ENCODE peak calls at places on chromosome 17, in four cellular contexts. T is SK-N-SH, U is HepG2, W is K562. C is an unnamed sample.
A peak's percentile ranks its signal among the peaks of the same experiment; 100 is the strongest.

GRCh38 chr17:2084766-2085647 is 30.1 kb downstream of the HIC1 start:
- DNase-seq in T (peak; percentile 73), U (peak; percentile 41), W (no peak), C (no peak)

GRCh38 chr17:10290046-10290445 is 82.8 kb downstream of the MYH13 start:
- DNase-seq in U (no peak), T (no peak), W (no peak), C (no peak)

GRCh38 chr17:9217151-9218067 is 196.1 kb downstream of the NTN1 start:
- DNase-seq in W (no peak), U (peak; percentile 18), T (peak; percentile 63), C (no peak)

GRCh38 chr17:75691371-75692290 is 24.5 kb downstream of the SAP30BP start:
- DNase-seq in T (no peak), U (no peak), W (no peak), C (no peak)

GRCh38 chr17:62703269-62703775 is 75.9 kb downstream of the MRC2 start:
- DNase-seq in W (no peak), T (no peak), U (no peak), C (no peak)

GRCh38 chr17:74490716-74491115 is 24.3 kb downstream of the CD300A start:
- DNase-seq in T (no peak), U (no peak), W (no peak), C (no peak)

GRCh38 chr17:55496094-55496881 is 15.0 kb downstream of the SMIM36 start:
- DNase-seq in T (no peak), W (no peak), U (peak; percentile 28), C (no peak)

GRCh38 chr17:45117283-45117682 is 15.0 kb downstream of the PLCD3 start:
- DNase-seq in U (no peak), T (no peak), W (no peak), C (no peak)

GRCh38 chr17:21233581-21234337 is 19.5 kb downstream of the NATD1 start:
- DNase-seq in W (no peak), T (no peak), U (no peak), C (no peak)

GRCh38 chr17:72492494-72492893 is 371.7 kb downstream of the SOX9 start:
- DNase-seq in T (no peak), U (peak; percentile 48), W (no peak), C (no peak)

GRCh38 chr17:45351831-45352230 is 35.0 kb upstream of the MAP3K14 start:
- DNase-seq in U (no peak), W (no peak), T (no peak), C (no peak)

GRCh38 chr17:263271-263670 is 81.8 kb upstream of the DOC2B start:
- DNase-seq in T (no peak), W (no peak), U (no peak), C (no peak)

GRCh38 chr17:44907696-44908470 is 7.4 kb downstream of the GFAP start:
- DNase-seq in W (no peak), T (no peak), U (no peak), C (no peak)

DNA sequence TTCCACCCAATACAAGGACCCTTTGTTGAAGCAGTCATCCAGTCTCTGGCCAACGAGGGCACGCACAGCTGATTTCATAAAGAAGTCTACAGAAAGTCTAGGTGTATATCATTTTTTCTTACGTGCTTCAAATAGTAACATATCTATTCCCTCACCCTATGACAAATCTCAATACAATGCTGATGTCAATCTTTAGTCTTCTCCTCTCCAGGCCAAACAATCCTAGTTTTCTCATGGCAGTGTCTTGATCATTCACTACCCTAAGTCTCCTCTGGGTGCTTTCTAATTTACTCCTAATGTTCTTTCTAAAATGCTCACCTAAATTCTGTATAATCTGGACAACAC is 92.6 kb downstream of the CACNG1 start:
- DNase-seq in T (no peak), U (no peak), W (no peak), C (no peak)
- TF ChIP-seq MAX in T (no peak), U (no peak), W (no peak), C (no peak)

DNA sequence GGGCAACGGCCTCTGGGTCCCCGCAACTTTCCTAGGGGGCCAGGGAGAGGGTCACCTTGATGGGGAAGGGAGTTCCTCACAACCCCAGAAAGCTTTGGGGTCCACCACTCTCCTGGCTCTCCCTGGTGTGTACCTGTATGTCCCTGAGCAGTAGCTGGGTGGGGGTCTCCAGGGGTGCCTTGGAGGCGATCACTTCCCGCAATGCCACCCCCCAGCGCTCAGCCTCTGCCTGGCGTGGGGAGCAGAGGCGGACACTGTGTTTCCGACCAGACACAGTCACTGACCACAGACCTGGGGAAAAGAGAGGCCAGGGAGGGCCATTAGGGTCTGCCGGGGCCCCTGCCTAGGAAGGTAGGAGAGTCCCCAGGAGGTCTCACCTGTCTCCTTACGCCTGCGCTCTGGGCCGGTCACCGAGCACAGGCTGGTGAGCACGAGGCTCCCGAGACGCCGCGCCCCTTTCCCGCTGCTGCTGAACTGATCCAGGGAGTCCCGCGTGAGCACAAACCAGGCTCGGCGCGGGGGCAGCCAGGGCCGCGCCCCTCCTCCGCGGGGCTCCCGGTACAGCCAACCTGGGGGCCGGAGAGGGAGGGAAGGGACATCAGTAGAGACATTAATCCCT is 3.4 kb downstream of the PLEKHH3 start:
- DNase-seq in W (peak; percentile 51), T (no peak), U (no peak), C (no peak)
- H3K4me3 ChIP-seq in W (no peak overlapping the region), T (no peak overlapping the region), U (no peak overlapping the region), C (peak overlapping the region; percentile 98)

GRCh38 chr17:6704472-6705052 is 8.6 kb downstream of the SLC13A5 start:
- DNase-seq in U (peak; percentile 28), W (no peak), T (no peak), C (no peak)

GRCh38 chr17:6702567-6703215 is 10.5 kb downstream of the SLC13A5 start:
- DNase-seq in W (no peak), T (no peak), U (peak; percentile 35), C (no peak)

GRCh38 chr17:6701719-6702118 is 11.4 kb downstream of the SLC13A5 start:
- DNase-seq in W (peak; percentile 79), T (peak; percentile 73), U (peak; percentile 61), C (no peak)

GRCh38 chr17:6706499-6706898 is 6.7 kb downstream of the SLC13A5 start:
- DNase-seq in W (no peak), T (no peak), U (no peak), C (no peak)

GRCh38 chr17:6703751-6704150 is 9.4 kb downstream of the SLC13A5 start:
- DNase-seq in T (no peak), W (no peak), U (no peak), C (no peak)
- TF ChIP-seq NFIC in T (no peak), W (no peak), U (no peak), C (no peak)

DNA sequence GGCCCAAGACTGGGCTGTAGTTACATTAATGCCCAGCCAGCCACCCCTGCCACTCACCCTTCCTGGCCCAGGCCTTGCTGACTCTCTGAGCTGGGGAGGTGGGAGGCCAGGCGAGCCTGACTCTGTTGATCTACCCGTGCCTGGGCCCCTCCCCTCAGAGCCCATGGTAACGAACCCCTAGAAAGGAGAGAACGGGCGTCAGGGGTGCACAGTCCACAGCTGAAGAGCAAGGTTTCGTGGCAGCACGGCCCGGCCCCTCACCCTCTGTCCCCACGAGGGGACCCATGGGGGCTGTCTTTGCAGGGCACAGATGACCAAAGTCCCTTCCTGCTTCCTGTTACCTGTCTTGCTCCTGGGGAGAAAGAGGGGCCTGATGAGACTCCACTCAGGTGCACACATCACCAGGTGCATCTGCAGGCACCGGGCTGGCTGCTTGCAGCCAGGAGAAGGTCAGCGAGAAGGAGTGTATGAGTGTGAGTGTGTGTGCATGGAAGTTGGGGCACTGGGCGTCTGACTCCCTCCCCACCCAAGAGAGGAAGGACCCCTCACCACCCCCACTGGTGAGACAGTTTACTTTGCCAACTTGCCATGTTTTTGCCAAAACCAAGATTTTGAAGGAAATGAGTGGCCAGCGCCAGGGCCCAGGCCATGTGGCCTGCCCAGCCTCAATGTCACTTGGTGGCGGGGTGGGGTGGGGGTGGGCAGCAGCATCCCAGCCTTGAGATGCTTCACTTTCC is 359.1 kb downstream of the SEC14L1 start:
- DNase-seq in W (no peak), U (no peak), T (peak; percentile 39), C (no peak)
- TF ChIP-seq MAX in W (no peak), U (no peak), T (no peak), C (no peak)

GRCh38 chr17:81221842-81222619 is 734 bp downstream of the CEP131 start:
- DNase-seq in T (peak; percentile 74), U (no peak), W (no peak), C (no peak)

GRCh38 chr17:81222906-81223757 is at the start of gene CEP131:
- DNase-seq in W (peak; percentile 98), U (peak; percentile 97), T (peak; percentile 100), C (peak; percentile 85)

GRCh38 chr17:81223758-81224122 is 975 bp upstream of the CEP131 start:
- DNase-seq in U (no peak), W (no peak), T (no peak), C (no peak)

GRCh38 chr17:81221371-81221841 is 1.4 kb downstream of the CEP131 start:
- DNase-seq in U (no peak), T (no peak), W (no peak), C (no peak)

GRCh38 chr17:81222620-81222905 is 202 bp downstream of the CEP131 start:
- DNase-seq in T (no peak), W (no peak), U (no peak), C (no peak)
- H3K4me3 ChIP-seq in T (peak overlapping the region; percentile 76), W (peak overlapping the region; percentile 93), U (peak overlapping the region; percentile 91), C (peak overlapping the region; percentile 96)

GRCh38 chr17:64355536-64356303 is 34.9 kb downstream of the PECAM1 start:
- DNase-seq in W (no peak), T (no peak), U (no peak), C (no peak)
- TF ChIP-seq NFIC in W (no peak), T (peak; percentile 80), U (no peak), C (no peak)

DNA sequence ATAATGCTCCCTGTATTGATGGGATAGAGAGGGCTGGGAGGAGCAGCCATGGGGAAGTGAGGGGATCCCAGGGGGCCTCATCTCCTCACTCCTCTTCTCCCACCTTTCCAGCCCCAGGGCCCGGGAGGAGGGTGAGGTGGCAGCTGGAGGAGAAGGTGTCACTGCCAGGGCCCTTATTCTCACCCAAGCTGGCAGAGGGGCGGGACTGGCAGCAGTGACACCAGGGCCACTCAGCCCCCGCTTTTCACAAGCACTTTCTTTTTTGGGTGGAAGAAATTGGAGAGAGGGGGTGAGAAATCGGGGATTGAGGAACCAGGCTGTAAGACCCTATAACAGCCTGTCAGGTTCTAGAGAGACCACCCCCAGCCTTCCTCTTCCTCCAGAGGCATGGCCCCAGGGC is 2.4 kb upstream of the TBX21 start:
- DNase-seq in U (no peak), T (peak; percentile 21), W (no peak), C (no peak)
- TF ChIP-seq MAX in U (no peak), T (no peak), W (no peak), C (no peak)

DNA sequence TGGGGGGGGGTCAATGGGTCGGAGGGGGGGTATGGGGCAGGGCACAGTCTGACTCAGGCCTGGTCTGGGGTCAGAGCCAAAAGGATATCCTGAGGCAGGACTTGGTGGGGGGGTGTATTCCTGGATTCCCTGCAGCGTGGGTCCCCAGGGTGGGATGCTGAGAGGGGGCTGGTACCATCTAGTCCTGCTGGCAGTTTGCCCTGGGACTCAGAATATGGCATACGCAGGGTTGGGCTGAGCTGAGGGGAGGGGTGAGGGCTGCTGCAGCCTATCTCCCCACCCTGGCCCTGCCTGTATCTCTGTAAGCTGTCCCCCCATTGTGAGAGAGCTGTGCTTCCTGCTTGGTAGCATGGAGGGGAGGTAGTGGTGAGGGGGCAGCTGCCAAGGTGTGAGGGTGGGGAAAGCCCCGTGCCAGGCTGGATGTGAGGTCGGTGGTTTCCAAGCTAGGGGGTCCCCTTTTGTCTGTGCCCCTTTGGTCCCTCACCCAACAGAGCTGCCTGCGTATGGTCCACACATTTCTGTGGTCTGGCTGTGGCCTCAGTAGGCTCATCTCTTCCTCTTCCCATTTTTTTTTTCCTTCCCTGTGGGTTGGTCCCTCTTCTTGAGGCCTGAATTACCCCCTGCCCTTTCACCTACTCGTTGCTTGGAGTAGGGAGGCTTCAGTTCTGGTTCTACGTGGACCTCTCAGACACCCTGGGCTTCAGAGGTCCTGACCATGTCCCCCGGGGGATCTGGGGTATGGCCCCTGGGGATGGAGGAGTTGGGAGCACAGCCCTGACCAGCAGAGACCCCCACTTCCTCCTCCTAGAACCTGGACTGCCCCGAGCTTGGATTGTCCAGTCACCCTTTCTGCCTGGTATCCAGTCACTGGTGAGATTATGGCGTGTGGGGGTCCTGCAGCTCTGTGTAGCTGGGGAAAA is 15.0 kb downstream of the RARA start:
- DNase-seq in U (no peak), T (no peak), W (no peak), C (no peak)
- H3K4me3 ChIP-seq in U (no peak overlapping the region), T (no peak overlapping the region), W (no peak overlapping the region), C (peak overlapping the region; percentile 91)

C was measured in GM12878.